ENCODE peak calls at places on chromosomes 1 and 21, in four cellular contexts. J is hypothalamus, Y is upper lobe of right lung, W is NCI-H1092 treated with DMSO at 0.1 percent for 48 hours. E is an unnamed sample.

GRCh38 chr1:247184254-247184653 is 12.4 kb upstream of the ZNF124 start:
- DNase-seq in J (no peak), Y (no peak), W (no peak), E (no peak)

GRCh38 chr21:26449161-26449560 is 123.9 kb downstream of the CYYR1 start:
- DNase-seq in J (no peak), Y (no peak), W (no peak), E (no peak)

GRCh38 chr1:200180821-200181220 is 153.3 kb downstream of the NR5A2 start:
- DNase-seq in J (no peak), Y (no peak), W (no peak), E (no peak)

GRCh38 chr1:232575524-232576040 is 54.4 kb downstream of the SIPA1L2 start:
- DNase-seq in J (no peak), Y (no peak), W (peak), E (no peak)

GRCh38 chr1:219582310-219582709 is 30.6 kb downstream of the ZC3H11B start:
- DNase-seq in J (no peak), Y (no peak), W (no peak), E (no peak)

GRCh38 chr1:204477036-204477740 is 17.4 kb downstream of the PIK3C2B start:
- DNase-seq in J (peak), Y (no peak), W (no peak), E (no peak)

GRCh38 chr1:199691540-199691939 is 336.0 kb upstream of the NR5A2 start:
- DNase-seq in J (no peak), Y (no peak), W (peak), E (no peak)

GRCh38 chr1:76786232-76786631 is 81.0 kb upstream of the ST6GALNAC5 start:
- DNase-seq in J (no peak), Y (no peak), W (no peak), E (no peak)

GRCh38 chr21:41759926-41760325 is 6.9 kb downstream of the RIPK4 start:
- DNase-seq in J (no peak), Y (no peak), W (no peak), E (no peak)

GRCh38 chr1:3195966-3196515 is 127.0 kb downstream of the PRDM16 start:
- DNase-seq in J (no peak), Y (no peak), W (no peak), E (no peak)

GRCh38 chr1:104380003-104380402 is 630.3 kb downstream of the AMY1C start:
- DNase-seq in J (no peak), Y (no peak), W (no peak), E (no peak)

GRCh38 chr1:211114446-211114845 is 19.5 kb downstream of the KCNH1 start:
- DNase-seq in J (no peak), Y (no peak), W (no peak), E (no peak)

GRCh38 chr1:158112994-158113758 is 67.5 kb upstream of the CD1D start:
- DNase-seq in J (no peak), Y (no peak), W (no peak), E (peak)

GRCh38 chr1:203165800-203166161 is 9.8 kb downstream of the MYBPH start:
- DNase-seq in J (no peak), Y (no peak), W (no peak), E (no peak)

GRCh38 chr1:178143730-178144343 is 49.9 kb downstream of the RASAL2 start:
- DNase-seq in J (no peak), Y (no peak), W (no peak), E (no peak)

GRCh38 chr1:115277276-115277675 is 60.8 kb downstream of the NGF start:
- DNase-seq in J (no peak), Y (no peak), W (no peak), E (no peak)

GRCh38 chr1:64223329-64224151 is 20.1 kb downstream of the UBE2U start:
- DNase-seq in J (no peak), Y (no peak), W (no peak), E (no peak)

GRCh38 chr1:18288609-18289219 is 181.1 kb downstream of the IGSF21 start:
- DNase-seq in J (no peak), Y (no peak), W (peak), E (peak)

GRCh38 chr1:182035097-182035770 is 26.3 kb downstream of the ZNF648 start:
- DNase-seq in J (no peak), Y (no peak), W (no peak), E (no peak)

GRCh38 chr1:53346007-53346813 is 18.3 kb upstream of the LRP8 start:
- DNase-seq in J (no peak), Y (peak), W (no peak), E (no peak)